ENCODE peak calls at places on chromosomes 16 and 17, in eight cellular contexts. One of them, this sample, is unnamed.

GRCh38 chr17:80826955-80827645 is 164.5 kb upstream of the CHMP6 start:
- DNase-seq in neural crest cell: no peak
- DNase-seq in AG04450: peak; percentile 93
- DNase-seq in IMR-90: peak; percentile 99
- DNase-seq in uterus: peak; percentile 45
- DNase-seq in AG09319: peak; percentile 92
- DNase-seq in upper lobe of right lung: peak; percentile 63
- DNase-seq in AG10803: peak; percentile 96
- DNase-seq in this sample: peak; percentile 98

GRCh38 chr16:28087675-28088285 is 24.3 kb upstream of the GSG1L start:
- DNase-seq in neural crest cell: no peak
- DNase-seq in AG04450: no peak
- DNase-seq in IMR-90: no peak
- DNase-seq in uterus: no peak
- DNase-seq in AG09319: no peak
- DNase-seq in upper lobe of right lung: no peak
- DNase-seq in AG10803: no peak
- DNase-seq in this sample: no peak

GRCh38 chr17:82490512-82491195 is 28.9 kb upstream of the FOXK2 start:
- DNase-seq in neural crest cell: no peak
- DNase-seq in AG04450: no peak
- DNase-seq in IMR-90: no peak
- DNase-seq in uterus: no peak
- DNase-seq in AG09319: no peak
- DNase-seq in upper lobe of right lung: no peak
- DNase-seq in AG10803: no peak
- DNase-seq in this sample: no peak

GRCh38 chr17:75159196-75160031 is 5.1 kb upstream of the JPT1 start:
- DNase-seq in neural crest cell: no peak
- DNase-seq in AG04450: no peak
- DNase-seq in IMR-90: peak; percentile 78
- DNase-seq in uterus: no peak
- DNase-seq in AG09319: no peak
- DNase-seq in upper lobe of right lung: no peak
- DNase-seq in AG10803: no peak
- DNase-seq in this sample: peak; percentile 64

GRCh38 chr16:13139661-13140241 is 238.4 kb downstream of the SHISA9 start:
- DNase-seq in neural crest cell: no peak
- DNase-seq in AG04450: no peak
- DNase-seq in IMR-90: no peak
- DNase-seq in uterus: no peak
- DNase-seq in AG09319: no peak
- DNase-seq in upper lobe of right lung: no peak
- DNase-seq in AG10803: no peak
- DNase-seq in this sample: no peak

GRCh38 chr16:84607061-84607460 is 10.8 kb downstream of the COTL1 start:
- DNase-seq in neural crest cell: no peak
- DNase-seq in AG04450: no peak
- DNase-seq in IMR-90: no peak
- DNase-seq in uterus: no peak
- DNase-seq in AG09319: no peak
- DNase-seq in upper lobe of right lung: no peak
- DNase-seq in AG10803: no peak
- DNase-seq in this sample: no peak

GRCh38 chr16:2386990-2387389 is 42.3 kb upstream of the CCNF start:
- DNase-seq in neural crest cell: no peak
- DNase-seq in AG04450: no peak
- DNase-seq in IMR-90: no peak
- DNase-seq in uterus: no peak
- DNase-seq in AG09319: no peak
- DNase-seq in upper lobe of right lung: no peak
- DNase-seq in AG10803: no peak
- DNase-seq in this sample: no peak

GRCh38 chr17:2828396-2829038 is 32.3 kb downstream of the RAP1GAP2 start:
- DNase-seq in neural crest cell: peak; percentile 88
- DNase-seq in AG04450: no peak
- DNase-seq in IMR-90: peak; percentile 19
- DNase-seq in uterus: peak; percentile 59
- DNase-seq in AG09319: no peak
- DNase-seq in upper lobe of right lung: peak; percentile 86
- DNase-seq in AG10803: peak; percentile 15
- DNase-seq in this sample: peak; percentile 31

GRCh38 chr16:8168016-8168415 is 422.3 kb downstream of the TMEM114 start:
- DNase-seq in neural crest cell: no peak
- DNase-seq in AG04450: no peak
- DNase-seq in IMR-90: no peak
- DNase-seq in uterus: no peak
- DNase-seq in AG09319: no peak
- DNase-seq in upper lobe of right lung: no peak
- DNase-seq in AG10803: no peak
- DNase-seq in this sample: no peak

GRCh38 chr16:54140057-54140787 is 146.4 kb downstream of the IRX3 start:
- DNase-seq in neural crest cell: no peak
- DNase-seq in AG04450: no peak
- DNase-seq in IMR-90: peak; percentile 8
- DNase-seq in uterus: no peak
- DNase-seq in AG09319: no peak
- DNase-seq in upper lobe of right lung: no peak
- DNase-seq in AG10803: no peak
- DNase-seq in this sample: no peak

GRCh38 chr17:42279776-42280630 is 3.8 kb upstream of the STAT5B start:
- DNase-seq in neural crest cell: no peak
- DNase-seq in AG04450: no peak
- DNase-seq in IMR-90: no peak
- DNase-seq in uterus: no peak
- DNase-seq in AG09319: no peak
- DNase-seq in upper lobe of right lung: no peak
- DNase-seq in AG10803: no peak
- DNase-seq in this sample: no peak

GRCh38 chr16:73732143-73732542 is 564.5 kb upstream of the PSMD7 start:
- DNase-seq in neural crest cell: no peak
- DNase-seq in AG04450: no peak
- DNase-seq in IMR-90: no peak
- DNase-seq in uterus: no peak
- DNase-seq in AG09319: no peak
- DNase-seq in upper lobe of right lung: no peak
- DNase-seq in AG10803: no peak
- DNase-seq in this sample: no peak

DNA sequence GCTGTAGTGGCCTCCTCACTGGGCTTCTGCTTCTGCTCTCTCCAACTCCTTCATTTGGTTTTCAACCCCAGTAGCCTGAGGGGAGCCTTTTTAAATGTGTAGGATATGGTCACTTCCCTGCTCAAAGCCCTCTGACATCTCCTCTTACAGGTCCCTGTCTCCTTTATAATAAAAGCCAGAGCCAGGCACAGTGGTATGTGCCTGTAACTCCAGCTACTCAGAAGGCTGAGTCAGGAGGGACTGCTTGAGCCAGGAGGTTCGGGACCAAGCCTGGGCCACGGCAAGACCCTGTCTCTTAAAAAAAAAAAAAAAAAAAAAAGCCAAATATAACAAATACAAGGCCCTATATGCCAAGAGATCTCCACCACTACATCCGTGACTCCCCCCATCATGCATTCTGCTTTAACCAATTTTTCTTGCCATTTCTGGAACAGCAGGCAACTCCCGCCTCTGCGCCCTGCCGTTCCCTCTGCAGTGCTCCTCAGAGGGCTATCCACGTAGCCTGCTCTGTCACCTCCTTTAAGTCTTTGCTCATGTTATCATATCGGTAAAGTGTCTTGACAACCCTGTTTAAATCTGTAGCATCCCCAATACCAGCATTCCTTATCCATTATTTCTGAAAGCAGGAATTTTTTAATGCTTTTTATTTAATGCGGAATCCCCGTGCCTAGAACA is 9.4 kb downstream of the ZNF771 start:
- DNase-seq in neural crest cell: no peak
- DNase-seq in AG04450: no peak
- DNase-seq in IMR-90: no peak
- DNase-seq in uterus: no peak
- DNase-seq in AG09319: no peak
- DNase-seq in upper lobe of right lung: no peak
- DNase-seq in AG10803: no peak
- DNase-seq in this sample: no peak
- TF ChIP-seq CTCF in neural crest cell: no peak
- TF ChIP-seq CTCF in AG04450: no peak
- TF ChIP-seq CTCF in IMR-90: no peak
- TF ChIP-seq CTCF in uterus: no peak
- TF ChIP-seq CTCF in AG09319: no peak
- TF ChIP-seq CTCF in upper lobe of right lung: no peak
- TF ChIP-seq CTCF in AG10803: no peak
- TF ChIP-seq CTCF in this sample: no peak

DNA sequence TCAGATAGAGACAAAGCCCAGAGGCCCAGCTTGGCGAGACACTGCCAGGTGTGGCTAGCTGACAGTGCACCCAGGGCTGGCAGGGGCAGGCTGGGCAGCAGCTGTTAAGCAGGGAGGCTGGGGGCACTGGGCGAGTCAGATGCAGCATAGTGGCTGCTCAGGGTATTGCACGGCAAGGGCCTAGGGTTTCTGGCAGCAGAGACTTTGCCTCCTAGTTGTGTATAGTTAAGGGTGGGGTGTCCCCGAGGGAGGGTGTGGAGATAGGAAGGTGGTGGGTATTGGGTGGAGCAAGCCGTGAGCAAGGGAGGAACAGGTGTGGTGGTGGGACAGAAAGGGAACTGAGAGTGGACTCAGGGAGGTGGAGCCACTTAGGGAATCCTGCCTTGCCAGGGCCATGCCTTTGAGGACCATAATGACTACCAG is 66.0 kb downstream of the SMPD3 start:
- DNase-seq in neural crest cell: no peak
- DNase-seq in AG04450: no peak
- DNase-seq in IMR-90: no peak
- DNase-seq in uterus: no peak
- DNase-seq in AG09319: no peak
- DNase-seq in upper lobe of right lung: no peak
- DNase-seq in AG10803: no peak
- DNase-seq in this sample: no peak
- TF ChIP-seq CTCF in neural crest cell: peak; percentile 44
- TF ChIP-seq CTCF in AG04450: peak; percentile 24
- TF ChIP-seq CTCF in IMR-90: no peak
- TF ChIP-seq CTCF in uterus: no peak
- TF ChIP-seq CTCF in AG09319: no peak
- TF ChIP-seq CTCF in upper lobe of right lung: peak; percentile 27
- TF ChIP-seq CTCF in AG10803: peak; percentile 11
- TF ChIP-seq CTCF in this sample: peak; percentile 29

GRCh38 chr17:17581509-17581908 is 10.0 kb downstream of the PEMT start:
- DNase-seq in neural crest cell: no peak
- DNase-seq in AG04450: no peak
- DNase-seq in IMR-90: no peak
- DNase-seq in uterus: no peak
- DNase-seq in AG09319: no peak
- DNase-seq in upper lobe of right lung: no peak
- DNase-seq in AG10803: no peak
- DNase-seq in this sample: no peak

GRCh38 chr17:17577373-17577772 is 14.1 kb downstream of the PEMT start:
- DNase-seq in neural crest cell: no peak
- DNase-seq in AG04450: no peak
- DNase-seq in IMR-90: no peak
- DNase-seq in uterus: no peak
- DNase-seq in AG09319: no peak
- DNase-seq in upper lobe of right lung: no peak
- DNase-seq in AG10803: no peak
- DNase-seq in this sample: no peak

GRCh38 chr17:17582372-17582771 is 9.1 kb downstream of the PEMT start:
- DNase-seq in neural crest cell: no peak
- DNase-seq in AG04450: no peak
- DNase-seq in IMR-90: no peak
- DNase-seq in uterus: no peak
- DNase-seq in AG09319: no peak
- DNase-seq in upper lobe of right lung: no peak
- DNase-seq in AG10803: no peak
- DNase-seq in this sample: no peak

GRCh38 chr17:17579691-17580090 is 11.8 kb downstream of the PEMT start:
- DNase-seq in neural crest cell: no peak
- DNase-seq in AG04450: no peak
- DNase-seq in IMR-90: no peak
- DNase-seq in uterus: no peak
- DNase-seq in AG09319: no peak
- DNase-seq in upper lobe of right lung: no peak
- DNase-seq in AG10803: no peak
- DNase-seq in this sample: no peak

GRCh38 chr17:17580662-17581470 is 10.6 kb downstream of the PEMT start:
- DNase-seq in neural crest cell: no peak
- DNase-seq in AG04450: no peak
- DNase-seq in IMR-90: peak; percentile 27
- DNase-seq in uterus: no peak
- DNase-seq in AG09319: no peak
- DNase-seq in upper lobe of right lung: no peak
- DNase-seq in AG10803: no peak
- DNase-seq in this sample: no peak
- TF ChIP-seq CTCF in neural crest cell: no peak
- TF ChIP-seq CTCF in AG04450: no peak
- TF ChIP-seq CTCF in IMR-90: no peak
- TF ChIP-seq CTCF in uterus: no peak
- TF ChIP-seq CTCF in AG09319: no peak
- TF ChIP-seq CTCF in upper lobe of right lung: no peak
- TF ChIP-seq CTCF in AG10803: no peak
- TF ChIP-seq CTCF in this sample: no peak

GRCh38 chr17:77771587-77771986 is 186.9 kb upstream of the TNRC6C start:
- DNase-seq in neural crest cell: no peak
- DNase-seq in AG04450: no peak
- DNase-seq in IMR-90: no peak
- DNase-seq in uterus: no peak
- DNase-seq in AG09319: no peak
- DNase-seq in upper lobe of right lung: no peak
- DNase-seq in AG10803: no peak
- DNase-seq in this sample: no peak

GRCh38 chr17:77771145-77771544 is 187.4 kb upstream of the TNRC6C start:
- DNase-seq in neural crest cell: no peak
- DNase-seq in AG04450: no peak
- DNase-seq in IMR-90: no peak
- DNase-seq in uterus: no peak
- DNase-seq in AG09319: no peak
- DNase-seq in upper lobe of right lung: no peak
- DNase-seq in AG10803: no peak
- DNase-seq in this sample: no peak

GRCh38 chr17:77772899-77773358 is 185.6 kb upstream of the TNRC6C start:
- DNase-seq in neural crest cell: no peak
- DNase-seq in AG04450: no peak
- DNase-seq in IMR-90: no peak
- DNase-seq in uterus: no peak
- DNase-seq in AG09319: no peak
- DNase-seq in upper lobe of right lung: no peak
- DNase-seq in AG10803: no peak
- DNase-seq in this sample: no peak

GRCh38 chr17:77771998-77772397 is 186.5 kb upstream of the TNRC6C start:
- DNase-seq in neural crest cell: no peak
- DNase-seq in AG04450: no peak
- DNase-seq in IMR-90: no peak
- DNase-seq in uterus: no peak
- DNase-seq in AG09319: no peak
- DNase-seq in upper lobe of right lung: no peak
- DNase-seq in AG10803: no peak
- DNase-seq in this sample: no peak

DNA sequence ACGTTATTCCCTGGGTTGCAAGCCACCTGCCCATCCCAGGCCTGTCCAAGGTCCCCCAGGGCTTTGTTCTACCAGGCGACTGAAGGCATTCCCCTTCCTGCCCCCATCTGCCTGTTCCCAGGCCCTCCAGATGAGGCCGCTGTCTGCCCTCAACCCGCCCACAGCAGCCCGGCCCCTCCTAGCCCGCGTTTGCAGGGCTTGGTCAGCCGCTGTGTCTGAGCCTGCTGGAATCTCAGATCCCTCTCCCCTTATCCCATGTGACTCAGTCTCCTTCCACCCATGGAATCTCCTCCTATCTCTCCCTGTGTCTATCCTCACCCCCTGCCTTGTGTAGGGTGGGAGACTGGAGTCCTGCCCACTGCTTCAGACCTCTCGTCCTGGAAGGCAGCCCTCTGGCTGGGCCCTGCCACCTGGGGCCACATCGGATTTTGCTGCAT is 186.0 kb upstream of the TNRC6C start:
- DNase-seq in neural crest cell: peak; percentile 55
- DNase-seq in AG04450: no peak
- DNase-seq in IMR-90: peak; percentile 33
- DNase-seq in uterus: peak; percentile 30
- DNase-seq in AG09319: no peak
- DNase-seq in upper lobe of right lung: peak; percentile 80
- DNase-seq in AG10803: peak; percentile 39
- DNase-seq in this sample: peak; percentile 47
- TF ChIP-seq CTCF in neural crest cell: peak; percentile 66
- TF ChIP-seq CTCF in AG04450: peak; percentile 43
- TF ChIP-seq CTCF in IMR-90: peak; percentile 51
- TF ChIP-seq CTCF in uterus: peak; percentile 11
- TF ChIP-seq CTCF in AG09319: peak; percentile 17
- TF ChIP-seq CTCF in upper lobe of right lung: peak; percentile 54
- TF ChIP-seq CTCF in AG10803: peak; percentile 65
- TF ChIP-seq CTCF in this sample: peak; percentile 77

This sample was measured in astrocyte of the spinal cord.